ENCODE peak calls at places on chromosomes 7 and 10, in ten cellular contexts. One of them, this sample, is unnamed.
A peak's percentile ranks its signal among the peaks of the same experiment; 100 is the strongest.

GRCh38 chr10:43265799-43266721 is 805 bp downstream of the RASGEF1A start:
- DNase-seq in lower lobe of right lung: peak; percentile 45
- DNase-seq in fibroblast of pulmonary artery: no peak
- DNase-seq in PC-3: peak; percentile 57
- DNase-seq in endothelial cell: no peak
- DNase-seq in AG04449: no peak
- DNase-seq in AG04450: no peak
- DNase-seq in AG09309: no peak
- DNase-seq in A673: no peak
- DNase-seq in psoas muscle: no peak
- DNase-seq in this sample: no peak

GRCh38 chr10:69428138-69428537 is 11.4 kb upstream of the TACR2 start:
- DNase-seq in lower lobe of right lung: no peak
- DNase-seq in fibroblast of pulmonary artery: no peak
- DNase-seq in PC-3: no peak
- DNase-seq in endothelial cell: no peak
- DNase-seq in AG04449: no peak
- DNase-seq in AG04450: no peak
- DNase-seq in AG09309: no peak
- DNase-seq in A673: no peak
- DNase-seq in psoas muscle: no peak
- DNase-seq in this sample: peak; percentile 48

GRCh38 chr10:23172429-23172828 is 19.7 kb upstream of the PTF1A start:
- DNase-seq in lower lobe of right lung: no peak
- DNase-seq in fibroblast of pulmonary artery: no peak
- DNase-seq in PC-3: no peak
- DNase-seq in endothelial cell: no peak
- DNase-seq in AG04449: no peak
- DNase-seq in AG04450: no peak
- DNase-seq in AG09309: no peak
- DNase-seq in A673: no peak
- DNase-seq in psoas muscle: no peak
- DNase-seq in this sample: no peak

GRCh38 chr7:95396136-95397032 is at the start of gene PON3:
- DNase-seq in lower lobe of right lung: peak; percentile 77
- DNase-seq in fibroblast of pulmonary artery: no peak
- DNase-seq in PC-3: no peak
- DNase-seq in endothelial cell: peak; percentile 63
- DNase-seq in AG04449: no peak
- DNase-seq in AG04450: no peak
- DNase-seq in AG09309: no peak
- DNase-seq in A673: no peak
- DNase-seq in psoas muscle: peak; percentile 50
- DNase-seq in this sample: no peak

GRCh38 chr10:35423505-35424306 is 87.4 kb downstream of the CCNY start:
- DNase-seq in lower lobe of right lung: no peak
- DNase-seq in fibroblast of pulmonary artery: peak; percentile 37
- DNase-seq in PC-3: peak; percentile 97
- DNase-seq in endothelial cell: no peak
- DNase-seq in AG04449: no peak
- DNase-seq in AG04450: no peak
- DNase-seq in AG09309: no peak
- DNase-seq in A673: no peak
- DNase-seq in psoas muscle: no peak
- DNase-seq in this sample: no peak

GRCh38 chr7:100674441-100675407 is 1.2 kb downstream of the GNB2 start:
- DNase-seq in lower lobe of right lung: peak; percentile 76
- DNase-seq in fibroblast of pulmonary artery: no peak
- DNase-seq in PC-3: no peak
- DNase-seq in endothelial cell: peak; percentile 32
- DNase-seq in AG04449: no peak
- DNase-seq in AG04450: no peak
- DNase-seq in AG09309: no peak
- DNase-seq in A673: peak; percentile 39
- DNase-seq in psoas muscle: peak; percentile 68
- DNase-seq in this sample: peak; percentile 63

GRCh38 chr10:1094112-1095057 is 38.2 kb downstream of the WDR37 start:
- DNase-seq in lower lobe of right lung: no peak
- DNase-seq in fibroblast of pulmonary artery: no peak
- DNase-seq in PC-3: no peak
- DNase-seq in endothelial cell: no peak
- DNase-seq in AG04449: no peak
- DNase-seq in AG04450: no peak
- DNase-seq in AG09309: no peak
- DNase-seq in A673: no peak
- DNase-seq in psoas muscle: no peak
- DNase-seq in this sample: no peak

GRCh38 chr7:4641091-4641666 is 40.9 kb upstream of the FOXK1 start:
- DNase-seq in lower lobe of right lung: no peak
- DNase-seq in fibroblast of pulmonary artery: no peak
- DNase-seq in PC-3: no peak
- DNase-seq in endothelial cell: no peak
- DNase-seq in AG04449: no peak
- DNase-seq in AG04450: no peak
- DNase-seq in AG09309: no peak
- DNase-seq in A673: no peak
- DNase-seq in psoas muscle: no peak
- DNase-seq in this sample: no peak

GRCh38 chr10:78914502-78915330 is 154.1 kb upstream of the ZMIZ1 start:
- DNase-seq in lower lobe of right lung: no peak
- DNase-seq in fibroblast of pulmonary artery: no peak
- DNase-seq in PC-3: no peak
- DNase-seq in endothelial cell: no peak
- DNase-seq in AG04449: peak; percentile 12
- DNase-seq in AG04450: no peak
- DNase-seq in AG09309: no peak
- DNase-seq in A673: peak; percentile 67
- DNase-seq in psoas muscle: peak; percentile 80
- DNase-seq in this sample: no peak

GRCh38 chr7:116772423-116772852 is 89.9 kb upstream of the CAPZA2 start:
- DNase-seq in lower lobe of right lung: no peak
- DNase-seq in fibroblast of pulmonary artery: peak; percentile 74
- DNase-seq in PC-3: peak; percentile 87
- DNase-seq in endothelial cell: no peak
- DNase-seq in AG04449: no peak
- DNase-seq in AG04450: no peak
- DNase-seq in AG09309: no peak
- DNase-seq in A673: peak; percentile 71
- DNase-seq in psoas muscle: no peak
- DNase-seq in this sample: no peak

DNA sequence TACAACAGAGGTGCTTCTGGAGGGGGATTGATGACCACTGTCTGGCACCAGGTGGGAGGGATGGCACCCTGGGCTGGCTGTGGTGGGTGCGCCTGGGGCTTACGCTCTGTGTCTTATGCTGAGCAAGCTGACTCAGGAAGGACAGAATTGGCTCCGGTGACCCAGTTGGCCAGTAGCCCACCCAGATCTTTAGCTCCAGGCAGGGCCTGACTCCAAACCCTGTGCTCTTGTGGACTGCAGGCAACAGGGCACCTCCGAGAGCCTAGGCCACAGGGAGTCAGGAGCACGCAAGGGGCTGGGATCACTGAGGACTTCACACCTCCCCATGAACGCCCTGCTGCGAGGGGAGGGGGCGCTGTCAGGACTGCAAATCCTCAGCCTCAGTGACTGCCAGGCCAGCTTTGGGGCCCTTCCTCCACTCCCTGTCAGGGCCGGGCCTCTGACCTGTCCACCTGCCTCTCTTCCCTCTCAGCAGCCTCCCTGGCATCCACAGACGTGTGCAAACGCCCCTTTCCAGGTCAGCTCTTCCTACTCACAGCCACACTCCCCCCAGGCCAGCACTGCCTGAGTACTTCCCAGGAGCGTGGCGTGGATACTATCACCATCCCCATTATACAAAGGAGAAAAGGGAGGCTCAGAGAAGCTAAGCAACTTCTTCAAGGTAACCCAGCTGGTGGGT is 118.7 kb downstream of the SLIT1 start:
- DNase-seq in lower lobe of right lung: no peak
- DNase-seq in fibroblast of pulmonary artery: no peak
- DNase-seq in PC-3: no peak
- DNase-seq in endothelial cell: no peak
- DNase-seq in AG04449: no peak
- DNase-seq in AG04450: no peak
- DNase-seq in AG09309: no peak
- DNase-seq in A673: no peak
- DNase-seq in psoas muscle: peak; percentile 83
- DNase-seq in this sample: no peak
- TF ChIP-seq CTCF in lower lobe of right lung: no peak
- TF ChIP-seq CTCF in fibroblast of pulmonary artery: no peak
- TF ChIP-seq CTCF in PC-3: no peak
- TF ChIP-seq CTCF in endothelial cell: no peak
- TF ChIP-seq CTCF in AG04449: no peak
- TF ChIP-seq CTCF in AG04450: no peak
- TF ChIP-seq CTCF in AG09309: no peak
- TF ChIP-seq CTCF in A673: no peak
- TF ChIP-seq CTCF in psoas muscle: no peak
- TF ChIP-seq CTCF in this sample: no peak

GRCh38 chr7:156577645-156578577 is 62.7 kb upstream of the RNF32 start:
- DNase-seq in lower lobe of right lung: no peak
- DNase-seq in fibroblast of pulmonary artery: no peak
- DNase-seq in PC-3: no peak
- DNase-seq in endothelial cell: no peak
- DNase-seq in AG04449: no peak
- DNase-seq in AG04450: no peak
- DNase-seq in AG09309: no peak
- DNase-seq in A673: peak; percentile 26
- DNase-seq in psoas muscle: no peak
- DNase-seq in this sample: no peak

GRCh38 chr7:156579566-156579965 is 61.0 kb upstream of the RNF32 start:
- DNase-seq in lower lobe of right lung: no peak
- DNase-seq in fibroblast of pulmonary artery: no peak
- DNase-seq in PC-3: no peak
- DNase-seq in endothelial cell: no peak
- DNase-seq in AG04449: no peak
- DNase-seq in AG04450: no peak
- DNase-seq in AG09309: no peak
- DNase-seq in A673: no peak
- DNase-seq in psoas muscle: no peak
- DNase-seq in this sample: no peak

GRCh38 chr7:156580036-156580435 is 60.5 kb upstream of the RNF32 start:
- DNase-seq in lower lobe of right lung: no peak
- DNase-seq in fibroblast of pulmonary artery: no peak
- DNase-seq in PC-3: no peak
- DNase-seq in endothelial cell: no peak
- DNase-seq in AG04449: no peak
- DNase-seq in AG04450: no peak
- DNase-seq in AG09309: no peak
- DNase-seq in A673: no peak
- DNase-seq in psoas muscle: no peak
- DNase-seq in this sample: no peak

GRCh38 chr7:156578978-156579430 is 61.6 kb upstream of the RNF32 start:
- DNase-seq in lower lobe of right lung: no peak
- DNase-seq in fibroblast of pulmonary artery: no peak
- DNase-seq in PC-3: no peak
- DNase-seq in endothelial cell: no peak
- DNase-seq in AG04449: no peak
- DNase-seq in AG04450: no peak
- DNase-seq in AG09309: no peak
- DNase-seq in A673: no peak
- DNase-seq in psoas muscle: no peak
- DNase-seq in this sample: no peak

GRCh38 chr7:156578578-156578940 is 62.0 kb upstream of the RNF32 start:
- DNase-seq in lower lobe of right lung: no peak
- DNase-seq in fibroblast of pulmonary artery: no peak
- DNase-seq in PC-3: no peak
- DNase-seq in endothelial cell: no peak
- DNase-seq in AG04449: no peak
- DNase-seq in AG04450: no peak
- DNase-seq in AG09309: no peak
- DNase-seq in A673: no peak
- DNase-seq in psoas muscle: no peak
- DNase-seq in this sample: no peak
- TF ChIP-seq CTCF in lower lobe of right lung: no peak
- TF ChIP-seq CTCF in fibroblast of pulmonary artery: no peak
- TF ChIP-seq CTCF in PC-3: no peak
- TF ChIP-seq CTCF in endothelial cell: peak; percentile 30
- TF ChIP-seq CTCF in AG04449: no peak
- TF ChIP-seq CTCF in AG04450: no peak
- TF ChIP-seq CTCF in AG09309: no peak
- TF ChIP-seq CTCF in A673: no peak
- TF ChIP-seq CTCF in psoas muscle: no peak
- TF ChIP-seq CTCF in this sample: no peak

GRCh38 chr10:7409045-7409731 is 1.6 kb downstream of the SFMBT2 start:
- DNase-seq in lower lobe of right lung: peak; percentile 50
- DNase-seq in fibroblast of pulmonary artery: peak; percentile 14
- DNase-seq in PC-3: peak; percentile 8
- DNase-seq in endothelial cell: peak; percentile 29
- DNase-seq in AG04449: no peak
- DNase-seq in AG04450: no peak
- DNase-seq in AG09309: no peak
- DNase-seq in A673: peak; percentile 37
- DNase-seq in psoas muscle: no peak
- DNase-seq in this sample: peak; percentile 43
- TF ChIP-seq CTCF in lower lobe of right lung: no peak
- TF ChIP-seq CTCF in fibroblast of pulmonary artery: no peak
- TF ChIP-seq CTCF in PC-3: no peak
- TF ChIP-seq CTCF in endothelial cell: no peak
- TF ChIP-seq CTCF in AG04449: no peak
- TF ChIP-seq CTCF in AG04450: no peak
- TF ChIP-seq CTCF in AG09309: no peak
- TF ChIP-seq CTCF in A673: no peak
- TF ChIP-seq CTCF in psoas muscle: no peak
- TF ChIP-seq CTCF in this sample: no peak

GRCh38 chr10:124644771-124645170 is 99.4 kb downstream of the FAM53B start:
- DNase-seq in lower lobe of right lung: no peak
- DNase-seq in fibroblast of pulmonary artery: no peak
- DNase-seq in PC-3: no peak
- DNase-seq in endothelial cell: no peak
- DNase-seq in AG04449: no peak
- DNase-seq in AG04450: no peak
- DNase-seq in AG09309: no peak
- DNase-seq in A673: no peak
- DNase-seq in psoas muscle: no peak
- DNase-seq in this sample: no peak
- TF ChIP-seq CTCF in lower lobe of right lung: no peak
- TF ChIP-seq CTCF in fibroblast of pulmonary artery: no peak
- TF ChIP-seq CTCF in PC-3: no peak
- TF ChIP-seq CTCF in endothelial cell: no peak
- TF ChIP-seq CTCF in AG04449: no peak
- TF ChIP-seq CTCF in AG04450: no peak
- TF ChIP-seq CTCF in AG09309: no peak
- TF ChIP-seq CTCF in A673: no peak
- TF ChIP-seq CTCF in psoas muscle: no peak
- TF ChIP-seq CTCF in this sample: no peak

GRCh38 chr10:131725736-131726459 is 174.9 kb upstream of the PPP2R2D start:
- DNase-seq in lower lobe of right lung: no peak
- DNase-seq in fibroblast of pulmonary artery: no peak
- DNase-seq in PC-3: no peak
- DNase-seq in endothelial cell: no peak
- DNase-seq in AG04449: no peak
- DNase-seq in AG04450: no peak
- DNase-seq in AG09309: no peak
- DNase-seq in A673: no peak
- DNase-seq in psoas muscle: peak; percentile 35
- DNase-seq in this sample: no peak
- TF ChIP-seq CTCF in lower lobe of right lung: no peak
- TF ChIP-seq CTCF in fibroblast of pulmonary artery: no peak
- TF ChIP-seq CTCF in PC-3: no peak
- TF ChIP-seq CTCF in endothelial cell: no peak
- TF ChIP-seq CTCF in AG04449: no peak
- TF ChIP-seq CTCF in AG04450: no peak
- TF ChIP-seq CTCF in AG09309: no peak
- TF ChIP-seq CTCF in A673: no peak
- TF ChIP-seq CTCF in psoas muscle: no peak
- TF ChIP-seq CTCF in this sample: no peak